ENCODE peak calls at places on chromosomes 7 and 10, in nine cellular contexts. F is activated T-cell treated with anti-CD3 and anti-CD28 coated beads for 1 hour, J is heart left ventricle, U is NCI-H1694 treated with DMSO at 0.1 percent for 48 hours, C is NCI-H774, H is HTR-8/SVneo, K is GM04503, I is neural crest cell, N is H7. Z is an unnamed sample.

GRCh38 chr7:134515569-134516468 is 11.5 kb upstream of the AKR1B10 start:
- DNase-seq in U (no peak), J (no peak), K (peak), C (no peak), N (no peak), H (no peak), F (no peak), I (no peak), Z (no peak)

GRCh38 chr10:24944512-24945255 is 7.7 kb downstream of the PRTFDC1 start:
- DNase-seq in F (no peak), I (no peak), U (no peak), H (no peak), K (no peak), J (peak), N (no peak), C (no peak), Z (no peak)

GRCh38 chr7:74475243-74475986 is 21.7 kb downstream of the GTF2IRD1 start:
- DNase-seq in J (peak), H (no peak), C (peak), U (no peak), K (no peak), N (peak), F (no peak), I (no peak), Z (no peak)

GRCh38 chr10:119315128-119316001 is 108.0 kb downstream of the GRK5 start:
- DNase-seq in K (peak), C (no peak), U (no peak), N (peak), F (peak), I (no peak), J (peak), H (peak), Z (peak)

GRCh38 chr10:32141018-32141807 is 85.0 kb upstream of the KIF5B start:
- DNase-seq in J (no peak), C (no peak), F (no peak), N (no peak), I (no peak), H (no peak), U (no peak), K (no peak), Z (no peak)

GRCh38 chr7:156015237-156016020 is 203.2 kb upstream of the SHH start:
- DNase-seq in H (no peak), C (no peak), F (no peak), J (no peak), K (no peak), I (no peak), U (no peak), N (peak), Z (no peak)

GRCh38 chr10:78212134-78212785 is 178.6 kb downstream of the RPS24 start:
- DNase-seq in F (no peak), H (no peak), K (no peak), C (peak), N (no peak), J (peak), I (no peak), U (no peak), Z (no peak)

GRCh38 chr10:80259405-80259871 is 30.0 kb downstream of the MAT1A start:
- DNase-seq in I (no peak), H (no peak), J (no peak), U (no peak), F (no peak), K (no peak), C (no peak), N (no peak), Z (no peak)

GRCh38 chr10:84214612-84215235 is 10.6 kb downstream of the LRIT2 start:
- DNase-seq in K (no peak), J (no peak), I (no peak), C (no peak), N (peak), U (no peak), F (no peak), H (no peak), Z (peak)

GRCh38 chr10:12782537-12782936 is 219.0 kb downstream of the CCDC3 start:
- DNase-seq in K (no peak), I (peak), F (peak), N (peak), J (no peak), U (peak), H (peak), C (no peak), Z (peak)

GRCh38 chr10:103982639-103983038 is 15.7 kb downstream of the SLK start:
- DNase-seq in J (no peak), U (no peak), K (no peak), I (no peak), N (peak), C (no peak), F (no peak), H (no peak), Z (no peak)

GRCh38 chr7:2040201-2040892 is 192.4 kb downstream of the MAD1L1 start:
- DNase-seq in H (no peak), K (no peak), N (peak), J (peak), C (no peak), F (no peak), U (no peak), I (no peak), Z (no peak)

GRCh38 chr10:71234017-71234894 is 21.9 kb downstream of the UNC5B start:
- DNase-seq in U (no peak), C (no peak), N (no peak), F (no peak), I (no peak), H (no peak), J (peak), K (no peak), Z (no peak)

GRCh38 chr10:61669161-61669755 is 6.5 kb downstream of the CABCOCO1 start:
- DNase-seq in U (no peak), H (no peak), I (no peak), J (no peak), K (no peak), N (no peak), F (no peak), C (no peak), Z (no peak)

GRCh38 chr10:78986419-78986818 is 82.3 kb upstream of the ZMIZ1 start:
- DNase-seq in I (no peak), F (no peak), U (no peak), J (no peak), N (no peak), H (no peak), K (no peak), C (no peak), Z (no peak)

GRCh38 chr10:123454987-123455386 is 211.2 kb upstream of the GPR26 start:
- DNase-seq in N (no peak), U (no peak), H (no peak), C (no peak), F (no peak), K (no peak), I (no peak), J (no peak), Z (no peak)

GRCh38 chr10:90435296-90435695 is 422.5 kb downstream of the HTR7 start:
- DNase-seq in C (no peak), N (no peak), K (no peak), H (no peak), J (no peak), U (no peak), F (no peak), I (no peak), Z (no peak)

GRCh38 chr10:117860135-117860534 is 186.6 kb downstream of the RAB11FIP2 start:
- DNase-seq in J (no peak), C (no peak), K (no peak), I (no peak), N (no peak), U (no peak), H (no peak), F (no peak), Z (no peak)

GRCh38 chr7:158283016-158283974 is 304.3 kb downstream of the PTPRN2 start:
- DNase-seq in K (no peak), U (no peak), J (no peak), N (peak), F (no peak), H (no peak), I (no peak), C (no peak), Z (no peak)

GRCh38 chr7:121605297-121605640 is 209.2 kb upstream of the FAM3C start:
- DNase-seq in I (no peak), K (no peak), H (no peak), J (no peak), F (no peak), N (no peak), C (no peak), U (peak), Z (no peak)

GRCh38 chr7:22569586-22570321 is 69.8 kb upstream of the STEAP1B start:
- DNase-seq in C (no peak), U (no peak), N (no peak), K (no peak), I (no peak), F (no peak), J (no peak), H (no peak), Z (peak)

GRCh38 chr7:40658731-40659130 is 523.9 kb downstream of the SUGCT start:
- DNase-seq in U (no peak), F (no peak), K (peak), C (no peak), J (no peak), I (no peak), N (no peak), H (no peak), Z (no peak)

GRCh38 chr7:28478661-28479060 is 66.3 kb downstream of the CREB5 start:
- DNase-seq in N (no peak), C (peak), H (no peak), J (no peak), F (no peak), K (no peak), U (no peak), I (no peak), Z (no peak)

Z was measured in activated naive CD8-positive, alpha-beta T cell treated with anti-CD3 and anti-CD28 coated beads for 36 hours.